ENCODE peak calls at places on chromosome 9, in six cellular contexts. C, G, L, A, U and S are unnamed samples.

GRCh38 chr9:94554439-94555331 is at the start of gene PCAT7:
- DNase-seq in L (peak; percentile 62), C (no peak), U (peak; percentile 75), G (peak; percentile 87), A (peak; percentile 21), S (no peak)

GRCh38 chr9:105901514-105902109 is 207.3 kb downstream of the TMEM38B start:
- DNase-seq in L (peak; percentile 49), C (peak; percentile 29), U (peak; percentile 60), G (peak; percentile 22), A (peak; percentile 29), S (no peak)

GRCh38 chr9:134957945-134958227 is 40.2 kb upstream of the FCN1 start:
- DNase-seq in G (no peak), L (no peak), U (no peak), C (no peak), A (no peak), S (no peak)

GRCh38 chr9:116286287-116286686 is 132.7 kb downstream of the PAPPA start:
- DNase-seq in G (no peak), A (no peak), U (peak; percentile 14), L (no peak), C (no peak), S (no peak)

GRCh38 chr9:78035369-78035993 is 3.9 kb upstream of the GNAQ start:
- DNase-seq in U (peak; percentile 53), G (peak; percentile 71), C (peak; percentile 21), A (no peak), L (peak; percentile 17), S (no peak)

GRCh38 chr9:122366074-122366672 is 4.7 kb upstream of the PTGS1 start:
- DNase-seq in U (no peak), C (no peak), G (no peak), L (no peak), A (no peak), S (no peak)

GRCh38 chr9:132552041-132552440 is 30.4 kb upstream of the BARHL1 start:
- DNase-seq in G (no peak), U (no peak), C (no peak), L (no peak), A (no peak), S (no peak)

GRCh38 chr9:73135394-73135793 is 16.3 kb upstream of the ANXA1 start:
- DNase-seq in C (no peak), U (no peak), G (no peak), A (no peak), L (no peak), S (no peak)

GRCh38 chr9:129783516-129784361 is 19.2 kb upstream of the TOR1B start:
- DNase-seq in L (peak; percentile 72), U (peak; percentile 78), G (peak; percentile 82), A (peak; percentile 33), C (peak; percentile 44), S (peak; percentile 79)

GRCh38 chr9:93464395-93464794 is 11.0 kb upstream of the FAM120AOS start:
- DNase-seq in G (peak; percentile 28), C (no peak), L (no peak), U (no peak), A (no peak), S (no peak)

GRCh38 chr9:132791699-132792240 is 86.3 kb downstream of the AK8 start:
- DNase-seq in C (no peak), U (no peak), G (no peak), L (no peak), A (no peak), S (no peak)

GRCh38 chr9:95025213-95026170 is 292.0 kb downstream of the FANCC start:
- DNase-seq in A (peak; percentile 50), C (peak; percentile 68), U (peak; percentile 41), L (no peak), G (peak; percentile 68), S (no peak)

GRCh38 chr9:134928796-134929559 is 11.3 kb upstream of the FCN1 start:
- DNase-seq in U (no peak), L (no peak), A (no peak), C (peak; percentile 34), G (peak; percentile 17), S (peak; percentile 93)

GRCh38 chr9:131366745-131367401 is 27.0 kb upstream of the PRRC2B start:
- DNase-seq in C (no peak), L (peak; percentile 30), G (no peak), A (no peak), U (peak; percentile 37), S (no peak)

GRCh38 chr9:4494806-4495205 is 4.5 kb downstream of the SLC1A1 start:
- DNase-seq in G (no peak), U (no peak), C (no peak), L (no peak), A (no peak), S (no peak)

GRCh38 chr9:119802621-119803020 is 433.4 kb upstream of the BRINP1 start:
- DNase-seq in U (peak; percentile 18), L (no peak), A (peak; percentile 40), G (peak; percentile 13), C (peak; percentile 75), S (no peak)

GRCh38 chr9:134400283-134400682 is 74.0 kb downstream of the RXRA start:
- DNase-seq in U (no peak), G (no peak), C (no peak), L (no peak), A (no peak), S (no peak)

GRCh38 chr9:29659014-29659413 is 2085.7 kb upstream of the C9orf72 start:
- DNase-seq in C (no peak), L (no peak), U (no peak), G (no peak), A (no peak), S (no peak)

GRCh38 chr9:125492719-125493118 is 214.3 kb downstream of the MAPKAP1 start:
- DNase-seq in A (no peak), C (no peak), U (no peak), L (no peak), G (no peak), S (no peak)

GRCh38 chr9:33117816-33118215 is 41.3 kb upstream of the SMU1 start:
- DNase-seq in U (no peak), L (no peak), A (no peak), C (no peak), G (no peak), S (no peak)

GRCh38 chr9:3931996-3932906 is 367.6 kb downstream of the GLIS3 start:
- DNase-seq in G (no peak), A (no peak), C (no peak), L (no peak), U (no peak), S (no peak)

GRCh38 chr9:94706922-94707321 is 19.6 kb upstream of the AOPEP start:
- DNase-seq in A (no peak), L (no peak), C (no peak), U (no peak), G (no peak), S (no peak)

DNA sequence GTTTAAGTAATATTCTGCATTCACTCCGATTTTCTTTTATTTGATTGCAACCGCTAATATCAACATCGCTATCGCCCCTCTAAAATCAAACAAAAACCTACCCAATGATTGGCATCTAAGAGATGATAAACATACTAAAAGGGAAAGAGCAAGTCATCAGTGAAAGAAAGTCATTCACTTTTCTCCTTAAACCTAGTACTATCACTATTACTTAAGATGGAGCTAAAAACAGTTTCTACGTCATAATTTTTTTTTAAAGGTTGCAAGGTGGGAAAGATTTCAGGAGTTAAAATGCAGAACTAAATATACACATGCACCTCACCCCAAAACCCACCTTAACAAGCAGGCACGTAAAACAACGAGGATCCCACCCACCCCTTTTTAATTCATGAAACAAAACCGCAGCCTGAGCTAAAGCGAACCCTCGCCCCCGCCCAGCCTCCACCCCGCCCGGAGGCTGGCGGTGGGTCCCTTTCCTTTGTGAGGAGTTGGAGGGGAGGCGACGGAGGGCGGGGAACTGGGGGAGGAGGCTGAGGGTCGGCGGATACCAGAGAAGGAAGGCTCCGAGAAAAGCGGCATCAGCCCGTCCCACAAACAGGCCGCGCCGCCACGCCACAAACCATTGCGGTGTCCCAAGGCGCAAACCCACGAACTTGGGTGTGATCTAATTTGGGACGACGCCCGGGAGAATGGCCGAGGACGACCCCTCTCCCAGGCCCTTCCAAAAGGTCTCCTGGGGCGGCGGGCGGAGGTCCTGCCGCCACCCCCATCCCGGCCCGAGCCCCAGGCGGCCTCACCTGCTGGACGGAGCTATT is 848 bp downstream of the UBQLN1 start:
- DNase-seq in U (peak; percentile 76), A (peak; percentile 44), G (peak; percentile 43), C (peak; percentile 46), L (peak; percentile 50), S (peak; percentile 44)
- TF ChIP-seq CTCF in U (no peak), A (no peak), G (no peak), C (no peak), L (no peak), S (no peak)

DNA sequence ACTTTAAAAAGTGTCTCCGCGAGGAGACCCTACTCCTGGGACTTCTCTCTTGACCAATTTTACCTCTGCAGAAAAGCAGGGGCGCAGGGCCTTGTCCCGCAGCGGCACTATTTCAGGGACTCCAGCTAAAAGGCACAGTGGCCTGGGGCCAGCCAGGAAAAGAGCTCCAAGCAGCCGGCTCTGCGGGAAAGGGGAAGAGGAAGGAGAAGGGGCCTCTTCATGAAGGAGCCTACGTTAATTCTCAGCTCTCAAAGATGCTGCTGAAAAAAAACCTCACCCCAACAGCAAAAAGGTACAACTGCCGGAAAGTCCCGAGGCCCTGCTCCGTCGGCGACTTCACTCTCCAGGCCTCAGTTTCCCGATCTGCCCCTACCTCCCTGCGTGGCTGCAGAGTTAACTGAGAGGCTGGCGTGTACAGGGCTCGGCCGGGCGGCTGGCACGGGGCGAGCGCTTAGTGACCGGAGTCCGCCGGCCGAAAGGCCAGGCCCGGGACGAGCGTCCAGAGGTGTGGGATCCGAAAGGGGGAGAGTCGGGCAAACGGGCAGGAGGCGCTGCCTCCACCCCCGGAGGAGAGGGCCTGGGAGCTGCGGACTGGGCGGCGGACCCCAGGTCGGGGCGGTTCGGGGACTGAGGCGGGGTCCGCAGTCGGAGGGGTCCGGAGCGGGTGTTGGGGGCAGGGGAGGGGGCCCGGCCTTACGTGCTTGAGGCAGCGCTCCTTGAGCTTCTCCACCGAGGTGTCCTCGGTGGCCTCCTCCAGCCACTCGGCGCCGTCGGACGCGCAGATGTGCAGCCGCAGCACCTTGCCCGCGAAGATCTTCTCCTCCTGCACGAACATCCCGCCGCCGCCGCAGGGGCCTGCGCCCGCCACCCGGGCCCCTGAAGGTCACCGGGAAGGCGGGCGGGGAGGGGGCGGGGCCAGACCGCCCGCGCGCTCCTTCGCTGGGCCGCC is 571 bp downstream of the UBAC1 start:
- DNase-seq in U (no peak), C (no peak), L (peak; percentile 39), G (peak; percentile 38), A (no peak), S (no peak)
- TF ChIP-seq CTCF in U (no peak), C (no peak), L (no peak), G (no peak), A (no peak), S (no peak)

DNA sequence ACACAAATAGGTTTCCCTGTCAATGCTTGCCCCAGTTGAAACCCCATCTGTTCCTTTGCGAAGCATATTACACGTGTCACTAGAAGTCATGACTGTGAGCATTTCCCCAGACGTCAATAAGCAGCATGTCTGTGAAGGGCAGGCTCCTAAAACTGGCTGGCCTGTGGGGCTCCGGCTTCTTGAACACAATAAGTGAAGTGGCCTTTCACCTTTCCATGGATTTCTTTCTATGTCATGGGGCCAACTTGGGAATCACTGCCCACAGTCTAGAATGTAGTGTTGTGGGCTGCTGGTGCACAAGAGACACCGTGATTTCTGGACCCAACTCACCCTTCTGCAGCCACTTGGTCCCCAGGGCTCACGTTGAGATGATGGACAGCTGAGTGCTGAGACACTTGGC is 60.4 kb upstream of the CTSL start:
- DNase-seq in G (no peak), L (no peak), U (no peak), A (no peak), C (no peak), S (no peak)
- TF ChIP-seq CTCF in G (no peak), L (no peak), U (no peak), A (no peak), C (no peak), S (no peak)

DNA sequence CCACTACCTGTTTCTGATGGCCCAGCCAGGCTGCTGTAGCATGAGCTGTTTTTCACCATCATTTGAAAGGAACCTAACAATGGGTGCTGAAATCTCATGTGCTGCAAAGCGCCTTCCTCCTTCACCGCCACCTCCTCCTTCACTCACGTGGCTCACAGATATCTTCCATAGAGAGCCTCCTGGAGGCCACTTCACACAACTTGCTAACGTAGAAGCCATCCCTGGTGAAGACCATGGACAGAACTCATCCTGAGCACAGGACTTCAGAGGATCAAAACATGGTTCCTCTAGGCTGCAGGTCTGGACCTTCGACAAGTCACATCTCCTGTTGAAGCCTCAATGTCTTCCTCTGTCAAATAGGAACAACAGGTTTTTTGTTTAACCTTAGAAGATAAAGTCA is 155.5 kb upstream of the RAD23B start:
- DNase-seq in A (no peak), G (no peak), L (no peak), U (no peak), C (no peak), S (no peak)
- TF ChIP-seq CTCF in A (no peak), G (no peak), L (no peak), U (no peak), C (no peak), S (no peak)